ENCODE peak calls at places on chromosomes 13 and 19, in five cellular contexts. X is IMR-90, M is keratinocyte, W is fibroblast of lung, V is neural progenitor cell. O is an unnamed sample.

GRCh38 chr19:34314437-34315313 is 50.3 kb upstream of the GPI start:
- DNase-seq in V (no peak), M (no peak), W (no peak), X (no peak), O (no peak)

GRCh38 chr13:32687275-32687674 is 101.0 kb downstream of the PDS5B start:
- DNase-seq in W (no peak), V (no peak), X (no peak), M (no peak), O (no peak)

GRCh38 chr19:5436101-5436947 is 18.9 kb upstream of the ZNRF4 start:
- DNase-seq in W (peak), M (no peak), V (peak), X (peak), O (peak)

GRCh38 chr13:85653681-85654080 is 145.5 kb downstream of the SLITRK6 start:
- DNase-seq in V (no peak), X (no peak), M (no peak), W (no peak), O (no peak)

GRCh38 chr19:5957132-5957531 is 20.8 kb downstream of the RANBP3 start:
- DNase-seq in M (no peak), V (no peak), X (peak), W (peak), O (no peak)

GRCh38 chr13:100625447-100625846 is 36.9 kb upstream of the GGACT start:
- DNase-seq in V (no peak), M (no peak), W (peak), X (no peak), O (no peak)

GRCh38 chr19:48502720-48503018 is 9.0 kb downstream of the LMTK3 start:
- DNase-seq in W (no peak), V (no peak), X (no peak), M (no peak), O (no peak)

GRCh38 chr13:100423375-100423774 is 165.2 kb downstream of the GGACT start:
- DNase-seq in X (peak), V (no peak), M (no peak), W (no peak), O (no peak)

GRCh38 chr13:97809576-97809975 is 143.9 kb upstream of the IPO5 start:
- DNase-seq in V (no peak), X (peak), W (peak), M (no peak), O (no peak)

GRCh38 chr13:30038884-30039283 is 188.5 kb upstream of the UBL3 start:
- DNase-seq in W (peak), M (no peak), X (peak), V (peak), O (no peak)

GRCh38 chr13:106942558-106942957 is 374.6 kb upstream of the ARGLU1 start:
- DNase-seq in V (no peak), X (no peak), M (no peak), W (no peak), O (no peak)

GRCh38 chr19:2354670-2355069 is 5.4 kb upstream of the TMPRSS9 start:
- DNase-seq in M (no peak), W (no peak), V (no peak), X (no peak), O (no peak)

GRCh38 chr13:24605923-24606372 is 74.3 kb upstream of the ATP12A start:
- DNase-seq in V (peak), W (peak), M (no peak), X (peak), O (no peak)

GRCh38 chr13:110361365-110361911 is 54.4 kb downstream of the COL4A2 start:
- DNase-seq in W (peak), V (no peak), X (peak), M (no peak), O (no peak)

GRCh38 chr19:49151339-49152217 is 3.6 kb downstream of the HRC start:
- DNase-seq in W (peak), M (peak), X (peak), V (peak), O (peak)

GRCh38 chr19:11708457-11708856 is 30.3 kb downstream of the ZNF823 start:
- DNase-seq in X (no peak), M (no peak), V (no peak), W (no peak), O (no peak)
- H2AFZ ChIP-seq in X (no peak), M (no peak), V (no peak), W (no peak), O (no peak)

DNA sequence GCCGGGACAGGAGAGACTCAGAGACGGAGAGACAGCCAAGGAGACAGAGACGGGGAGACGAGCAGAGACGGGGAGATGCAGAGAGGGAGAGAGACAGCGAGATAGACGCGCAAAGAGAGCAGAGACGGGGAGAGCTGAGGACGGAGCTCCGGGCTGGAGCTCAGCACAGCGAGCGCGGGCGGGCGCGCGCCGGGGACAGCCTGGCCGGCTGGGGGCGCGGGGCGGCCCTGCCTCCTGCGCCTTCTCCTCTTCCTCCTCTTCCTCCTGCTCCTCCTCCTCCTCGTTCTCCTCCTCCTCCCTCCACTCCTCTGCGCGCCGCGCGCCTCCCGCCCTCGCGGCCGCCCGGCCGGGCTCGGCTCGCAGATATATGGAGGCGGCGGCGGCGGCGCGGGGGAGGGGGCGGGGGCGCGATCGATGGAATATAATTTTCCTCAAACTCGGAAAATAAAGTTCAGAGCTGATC is at the start of gene ERFL:
- DNase-seq in V (peak), M (no peak), X (no peak), W (no peak), O (no peak)
- H2AFZ ChIP-seq in V (peak), M (peak), X (peak), W (peak), O (no peak)

GRCh38 chr19:12092065-12092867 is 27.7 kb downstream of the ZNF844 start:
- DNase-seq in W (peak), M (peak), X (peak), V (peak), O (peak)
- H2AFZ ChIP-seq in W (peak), M (peak), X (peak), V (peak), O (no peak)

GRCh38 chr13:38965281-38965680 is 25.4 kb downstream of the STOML3 start:
- DNase-seq in M (no peak), X (no peak), V (no peak), W (no peak), O (no peak)

GRCh38 chr13:38954291-38954690 is 36.3 kb downstream of the STOML3 start:
- DNase-seq in M (no peak), X (no peak), V (no peak), W (peak), O (no peak)

GRCh38 chr13:38954844-38955243 is 35.8 kb downstream of the STOML3 start:
- DNase-seq in W (no peak), M (no peak), V (no peak), X (no peak), O (no peak)

GRCh38 chr13:38957794-38958592 is 32.6 kb downstream of the STOML3 start:
- DNase-seq in X (no peak), M (no peak), V (no peak), W (no peak), O (no peak)

DNA sequence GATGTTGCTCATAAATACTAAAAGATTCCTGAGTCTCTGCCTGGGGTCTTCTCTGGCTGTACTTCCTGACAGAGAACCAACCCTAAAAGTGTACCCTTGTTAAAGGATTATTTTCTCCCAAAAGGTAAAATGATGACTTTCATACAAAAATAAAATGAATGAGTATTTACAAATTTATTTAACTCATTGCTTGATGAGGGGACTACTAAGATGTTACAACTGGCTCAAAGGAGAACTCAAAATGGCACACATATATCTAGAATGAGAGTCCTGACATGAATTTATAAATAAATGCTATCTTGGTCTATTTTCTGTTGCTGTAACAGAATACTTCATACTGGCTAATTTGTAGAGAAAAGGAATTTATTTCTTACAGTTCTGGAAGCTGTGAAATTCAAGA is 30.5 kb downstream of the STOML3 start:
- DNase-seq in X (no peak), W (no peak), M (no peak), V (no peak), O (no peak)
- H2AFZ ChIP-seq in X (no peak), W (no peak), M (no peak), V (no peak), O (no peak)

GRCh38 chr13:113207890-113208423 is 512 bp downstream of the PCID2 start:
- DNase-seq in X (peak), V (peak), W (peak), M (no peak), O (peak)

GRCh38 chr13:113209880-113210421 is 538 bp downstream of the CUL4A start:
- DNase-seq in W (peak), X (peak), V (peak), M (no peak), O (peak)

GRCh38 chr13:113210834-113211233 is 1.4 kb downstream of the CUL4A start:
- DNase-seq in M (no peak), W (no peak), X (no peak), V (no peak), O (no peak)

GRCh38 chr13:113209336-113209879 is at the start of gene CUL4A:
- DNase-seq in X (peak), W (peak), M (no peak), V (peak), O (peak)

GRCh38 chr13:113208424-113209335 is at the start of gene PCID2:
- DNase-seq in W (peak), V (peak), X (peak), M (no peak), O (peak)
- H2AFZ ChIP-seq in W (peak), V (peak), X (peak), M (peak), O (no peak)